ENCODE peak calls at places on chromosomes 11 and 22, in nine cellular contexts. I, V, X, C, N, K, A, B and T are unnamed samples.
A peak's percentile ranks its signal among the peaks of the same experiment; 100 is the strongest.

GRCh38 chr11:121100943-121101342 is at the start of gene TECTA:
- DNase-seq in I (no peak), V (no peak), X (no peak), C (no peak), N (no peak), K (no peak), A (no peak), B (no peak), T (no peak)

GRCh38 chr22:36405671-36406070 is 17.9 kb upstream of the MYH9 start:
- DNase-seq in I (no peak), V (no peak), X (no peak), C (no peak), N (no peak), K (peak; percentile 51), A (no peak), B (peak; percentile 59), T (peak; percentile 44)

GRCh38 chr11:122261546-122261945 is 145.5 kb upstream of the BLID start:
- DNase-seq in I (no peak), V (no peak), X (no peak), C (no peak), N (no peak), K (no peak), A (no peak), B (no peak), T (no peak)

GRCh38 chr22:20866716-20867115 is 7.9 kb downstream of the SNAP29 start:
- DNase-seq in I (no peak), V (no peak), X (no peak), C (no peak), N (no peak), K (no peak), A (no peak), B (no peak), T (no peak)

GRCh38 chr11:26473216-26474194 is 98.6 kb downstream of the MUC15 start:
- DNase-seq in I (no peak), V (no peak), X (no peak), C (no peak), N (no peak), K (no peak), A (no peak), B (no peak), T (peak; percentile 7)

GRCh38 chr11:27697679-27698275 is 2.5 kb downstream of the BDNF start:
- DNase-seq in I (no peak), V (no peak), X (no peak), C (no peak), N (no peak), K (no peak), A (no peak), B (peak; percentile 56), T (peak; percentile 73)

GRCh38 chr11:126357969-126358762 is 2.7 kb downstream of the ST3GAL4 start:
- DNase-seq in I (no peak), V (no peak), X (peak; percentile 69), C (no peak), N (no peak), K (no peak), A (peak; percentile 11), B (no peak), T (no peak)

GRCh38 chr22:16783930-16784354 is 41.3 kb downstream of the XKR3 start:
- DNase-seq in I (no peak), V (peak; percentile 65), X (no peak), C (no peak), N (no peak), K (no peak), A (no peak), B (no peak), T (peak; percentile 3)

GRCh38 chr11:99351620-99352019 is 330.9 kb downstream of the CNTN5 start:
- DNase-seq in I (no peak), V (no peak), X (no peak), C (no peak), N (no peak), K (no peak), A (no peak), B (no peak), T (peak; percentile 60)

GRCh38 chr11:12083380-12083779 is 27.0 kb upstream of the MICAL2 start:
- DNase-seq in I (peak; percentile 8), V (peak; percentile 70), X (no peak), C (no peak), N (no peak), K (no peak), A (no peak), B (no peak), T (no peak)

GRCh38 chr22:33919591-33920501 is at the start of gene LARGE1:
- DNase-seq in I (peak; percentile 87), V (peak; percentile 83), X (peak; percentile 53), C (no peak), N (peak; percentile 47), K (no peak), A (peak; percentile 62), B (peak; percentile 28), T (peak; percentile 46)

DNA sequence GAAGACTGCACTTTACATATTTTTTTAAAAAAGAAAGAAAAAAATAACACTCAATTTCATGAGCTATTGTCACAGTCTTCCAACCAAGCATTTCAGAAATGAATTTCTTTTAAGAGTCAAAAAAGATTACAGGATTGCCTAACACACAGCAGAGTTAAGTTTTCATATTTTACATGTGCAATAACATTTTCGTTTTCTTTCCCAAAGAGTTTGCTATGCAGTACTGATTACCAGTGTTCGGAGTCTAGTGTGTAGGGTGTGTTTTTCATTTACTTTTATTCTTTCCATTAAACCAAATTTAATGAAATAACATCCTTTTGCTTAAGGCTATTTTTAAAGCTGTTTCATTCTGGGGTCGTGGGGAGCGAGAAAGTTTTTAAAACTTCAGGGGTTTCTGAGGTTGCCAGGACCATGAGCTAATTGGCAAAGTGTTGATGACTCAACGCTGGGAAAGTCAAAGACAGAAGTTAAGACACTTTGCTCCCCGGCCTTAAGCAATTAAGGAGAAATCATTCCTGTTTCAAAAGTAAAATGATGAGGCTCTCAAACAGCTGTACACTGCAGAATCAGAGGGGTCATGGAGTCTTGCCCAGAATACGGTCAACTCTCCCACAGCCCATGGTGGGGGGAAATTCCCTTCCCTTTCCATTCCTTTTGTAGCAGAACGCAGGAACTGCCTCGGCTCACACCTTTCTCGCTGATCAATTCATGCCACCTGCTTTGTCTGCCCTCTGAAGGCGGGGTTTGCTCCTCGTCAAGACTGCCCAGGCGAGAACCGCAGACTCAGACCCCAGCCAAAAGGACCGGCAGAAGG is 53.0 kb downstream of the MN1 start:
- DNase-seq in I (no peak), V (peak; percentile 89), X (peak; percentile 62), C (no peak), N (no peak), K (no peak), A (no peak), B (peak; percentile 87), T (peak; percentile 79)
- H3K4me3 ChIP-seq in I (no peak overlapping the region), V (no peak overlapping the region), X (no peak overlapping the region), C (no peak overlapping the region), N (no peak overlapping the region), K (no peak overlapping the region), A (no peak overlapping the region), B (peak overlapping the region; percentile 37), T (peak overlapping the region; percentile 8)

GRCh38 chr11:69296890-69297224 is 2.9 kb downstream of the MYEOV start:
- DNase-seq in I (no peak), V (no peak), X (no peak), C (no peak), N (no peak), K (no peak), A (no peak), B (no peak), T (no peak)

GRCh38 chr11:69295079-69295994 is 1.4 kb downstream of the MYEOV start:
- DNase-seq in I (no peak), V (no peak), X (no peak), C (no peak), N (no peak), K (no peak), A (no peak), B (no peak), T (no peak)

GRCh38 chr11:69297225-69297925 is 3.4 kb downstream of the MYEOV start:
- DNase-seq in I (peak; percentile 99), V (no peak), X (peak; percentile 55), C (peak; percentile 53), N (peak; percentile 93), K (peak; percentile 63), A (peak; percentile 96), B (peak; percentile 99), T (peak; percentile 96)

GRCh38 chr11:69294621-69295078 is 695 bp downstream of the MYEOV start:
- DNase-seq in I (no peak), V (no peak), X (no peak), C (no peak), N (no peak), K (no peak), A (no peak), B (no peak), T (no peak)

DNA sequence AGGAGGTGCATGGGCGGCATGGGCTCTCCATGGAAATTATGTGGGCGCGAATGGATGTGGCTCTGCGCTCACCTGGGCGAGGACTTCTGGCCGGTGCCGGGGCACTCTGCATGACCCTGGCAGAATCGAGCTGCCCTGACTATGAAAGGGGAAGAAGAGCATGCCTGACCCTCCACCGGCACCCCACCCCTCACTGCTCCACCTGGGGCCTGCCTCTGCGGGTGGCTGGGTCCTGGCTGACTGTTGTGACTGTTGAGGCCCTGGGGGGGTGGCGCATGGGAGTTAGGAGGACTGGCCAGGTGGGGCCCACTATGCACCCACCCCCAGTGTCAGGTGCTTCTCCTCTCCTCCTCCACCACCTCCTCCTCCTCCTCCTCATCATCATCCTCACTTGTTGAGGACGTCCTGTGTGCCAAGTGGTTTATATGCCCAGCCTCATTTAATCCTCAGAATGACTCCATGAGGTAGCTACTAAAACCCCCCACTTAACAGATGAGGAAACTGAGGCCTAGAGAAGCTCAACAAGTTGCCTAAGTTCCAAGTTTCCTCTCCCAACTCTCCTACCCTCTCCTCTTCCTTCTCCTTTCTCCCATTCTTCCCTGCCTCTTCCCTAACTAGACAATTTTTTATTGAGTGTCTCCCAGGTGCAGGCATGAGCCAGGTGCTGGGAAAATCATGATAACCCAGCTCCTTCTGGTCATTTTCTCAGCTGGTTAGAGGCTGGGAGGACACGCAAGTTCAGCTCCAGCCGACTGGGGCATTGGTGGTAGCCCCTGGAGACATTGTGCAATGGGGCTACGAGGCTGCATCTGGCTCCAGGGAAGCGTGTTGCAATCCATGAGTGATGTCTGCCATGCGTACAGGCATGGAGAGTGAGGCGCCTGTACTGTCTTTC is 2.3 kb downstream of the MYEOV start:
- DNase-seq in I (peak; percentile 94), V (no peak), X (no peak), C (no peak), N (no peak), K (no peak), A (peak; percentile 81), B (peak; percentile 94), T (peak; percentile 97)
- H3K4me3 ChIP-seq in I (no peak overlapping the region), V (no peak overlapping the region), X (no peak overlapping the region), C (no peak overlapping the region), N (no peak overlapping the region), K (peak overlapping the region; percentile 39), A (no peak overlapping the region), B (no peak overlapping the region), T (no peak overlapping the region)

GRCh38 chr11:86374586-86374985 is at the start of gene CCDC81:
- DNase-seq in I (no peak), V (peak; percentile 90), X (peak; percentile 24), C (no peak), N (no peak), K (no peak), A (peak; percentile 36), B (no peak), T (peak; percentile 37)
- H3K4me3 ChIP-seq in I (no peak within 1 kb of the TSS), V (peak within 1 kb of the TSS; percentile 41), X (no peak within 1 kb of the TSS), C (peak within 1 kb of the TSS; percentile 49), N (no peak within 1 kb of the TSS), K (no peak within 1 kb of the TSS), A (peak within 1 kb of the TSS; percentile 39), B (peak within 1 kb of the TSS; percentile 43), T (peak within 1 kb of the TSS; percentile 24)

DNA sequence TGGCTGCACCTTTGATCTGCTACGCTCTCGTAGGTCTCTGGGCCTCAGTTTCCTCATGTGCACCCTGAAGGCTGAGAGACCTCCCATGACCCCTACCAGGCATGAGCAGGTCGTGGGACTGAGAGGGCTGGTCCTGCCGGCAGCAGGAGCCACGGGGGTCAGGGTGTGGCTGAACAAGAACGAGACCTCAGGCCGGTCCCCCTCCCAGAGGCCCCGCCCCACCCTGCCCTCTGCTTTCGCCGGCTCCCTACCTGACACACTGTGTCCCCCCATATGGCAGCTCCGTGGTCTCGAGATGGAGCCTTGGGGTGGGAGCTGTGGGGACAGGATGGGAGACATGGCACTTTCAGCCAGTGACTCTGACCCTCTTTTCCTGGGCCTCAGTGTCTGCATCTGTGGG is 40.6 kb downstream of the CDKN1C start:
- DNase-seq in I (no peak), V (no peak), X (no peak), C (no peak), N (no peak), K (no peak), A (no peak), B (no peak), T (no peak)
- H3K4me3 ChIP-seq in I (no peak overlapping the region), V (no peak overlapping the region), X (no peak overlapping the region), C (no peak overlapping the region), N (no peak overlapping the region), K (no peak overlapping the region), A (no peak overlapping the region), B (no peak overlapping the region), T (no peak overlapping the region)